ENCODE peak calls at places on chromosomes 1 and 21, in nine cellular contexts. One of them, this sample, is unnamed.

GRCh38 chr1:31633117-31633516 is 11.6 kb downstream of the PEF1 start:
- DNase-seq in uterus: no peak
- DNase-seq in body of pancreas: peak; percentile 59
- DNase-seq in HCT116: no peak
- DNase-seq in cardiac muscle cell: peak; percentile 18
- DNase-seq in heart right ventricle: no peak
- DNase-seq in GM23338: peak; percentile 80
- DNase-seq in hepatocyte: peak; percentile 27
- DNase-seq in prostate gland: no peak
- DNase-seq in this sample: no peak

GRCh38 chr1:203306970-203307541 is 1.7 kb downstream of the BTG2 start:
- DNase-seq in uterus: no peak
- DNase-seq in body of pancreas: peak; percentile 64
- DNase-seq in HCT116: no peak
- DNase-seq in hepatocyte: peak; percentile 36
- DNase-seq in heart right ventricle: no peak
- DNase-seq in prostate gland: no peak
- DNase-seq in GM23338: no peak
- DNase-seq in cardiac muscle cell: no peak
- DNase-seq in this sample: no peak

GRCh38 chr1:224828691-224829090 is 100.8 kb upstream of the DNAH14 start:
- DNase-seq in prostate gland: no peak
- DNase-seq in body of pancreas: no peak
- DNase-seq in GM23338: no peak
- DNase-seq in HCT116: no peak
- DNase-seq in hepatocyte: no peak
- DNase-seq in uterus: no peak
- DNase-seq in heart right ventricle: no peak
- DNase-seq in cardiac muscle cell: no peak
- DNase-seq in this sample: no peak

GRCh38 chr1:219385786-219386427 is 212.2 kb downstream of the LYPLAL1 start:
- DNase-seq in hepatocyte: peak; percentile 66
- DNase-seq in prostate gland: peak; percentile 47
- DNase-seq in cardiac muscle cell: peak; percentile 76
- DNase-seq in uterus: peak; percentile 21
- DNase-seq in body of pancreas: peak; percentile 72
- DNase-seq in heart right ventricle: peak; percentile 48
- DNase-seq in HCT116: peak; percentile 41
- DNase-seq in GM23338: peak; percentile 85
- DNase-seq in this sample: peak; percentile 67

GRCh38 chr1:186152227-186152944 is 222.7 kb downstream of the TPR start:
- DNase-seq in HCT116: peak; percentile 54
- DNase-seq in body of pancreas: no peak
- DNase-seq in GM23338: no peak
- DNase-seq in cardiac muscle cell: peak; percentile 66
- DNase-seq in heart right ventricle: no peak
- DNase-seq in prostate gland: peak; percentile 27
- DNase-seq in uterus: no peak
- DNase-seq in hepatocyte: peak; percentile 55
- DNase-seq in this sample: no peak

GRCh38 chr1:201501144-201501543 is 5.8 kb downstream of the CSRP1 start:
- DNase-seq in heart right ventricle: no peak
- DNase-seq in GM23338: no peak
- DNase-seq in body of pancreas: no peak
- DNase-seq in HCT116: no peak
- DNase-seq in hepatocyte: no peak
- DNase-seq in uterus: peak; percentile 78
- DNase-seq in cardiac muscle cell: peak; percentile 57
- DNase-seq in prostate gland: no peak
- DNase-seq in this sample: no peak

GRCh38 chr1:227453962-227454361 is 109.4 kb upstream of the ZNF678 start:
- DNase-seq in hepatocyte: no peak
- DNase-seq in prostate gland: no peak
- DNase-seq in body of pancreas: no peak
- DNase-seq in cardiac muscle cell: no peak
- DNase-seq in uterus: no peak
- DNase-seq in heart right ventricle: no peak
- DNase-seq in GM23338: no peak
- DNase-seq in HCT116: no peak
- DNase-seq in this sample: no peak

GRCh38 chr1:238552271-238552670 is 661.5 kb upstream of the ZP4 start:
- DNase-seq in heart right ventricle: no peak
- DNase-seq in hepatocyte: no peak
- DNase-seq in prostate gland: no peak
- DNase-seq in GM23338: no peak
- DNase-seq in body of pancreas: no peak
- DNase-seq in cardiac muscle cell: peak; percentile 8
- DNase-seq in uterus: no peak
- DNase-seq in HCT116: no peak
- DNase-seq in this sample: no peak

GRCh38 chr21:46443910-46444309 is 14.8 kb upstream of the DIP2A start:
- DNase-seq in prostate gland: no peak
- DNase-seq in heart right ventricle: peak; percentile 54
- DNase-seq in uterus: no peak
- DNase-seq in HCT116: no peak
- DNase-seq in hepatocyte: no peak
- DNase-seq in cardiac muscle cell: no peak
- DNase-seq in GM23338: no peak
- DNase-seq in body of pancreas: no peak
- DNase-seq in this sample: no peak

GRCh38 chr1:22210636-22211035 is 67.7 kb upstream of the WNT4 start:
- DNase-seq in HCT116: no peak
- DNase-seq in heart right ventricle: no peak
- DNase-seq in prostate gland: no peak
- DNase-seq in uterus: no peak
- DNase-seq in hepatocyte: no peak
- DNase-seq in body of pancreas: no peak
- DNase-seq in cardiac muscle cell: no peak
- DNase-seq in GM23338: no peak
- DNase-seq in this sample: no peak

GRCh38 chr1:247357062-247357780 is 25.6 kb upstream of the ZNF496 start:
- DNase-seq in uterus: peak; percentile 52
- DNase-seq in prostate gland: no peak
- DNase-seq in cardiac muscle cell: peak; percentile 86
- DNase-seq in GM23338: peak; percentile 37
- DNase-seq in hepatocyte: peak; percentile 64
- DNase-seq in body of pancreas: no peak
- DNase-seq in HCT116: no peak
- DNase-seq in heart right ventricle: peak; percentile 43
- DNase-seq in this sample: no peak

GRCh38 chr1:111988743-111989453 is 570 bp downstream of the KCND3 start:
- DNase-seq in uterus: no peak
- DNase-seq in body of pancreas: peak; percentile 48
- DNase-seq in cardiac muscle cell: no peak
- DNase-seq in hepatocyte: peak; percentile 38
- DNase-seq in heart right ventricle: no peak
- DNase-seq in prostate gland: peak; percentile 28
- DNase-seq in GM23338: peak; percentile 66
- DNase-seq in HCT116: no peak
- DNase-seq in this sample: no peak

GRCh38 chr1:230268371-230269170 is 157.6 kb downstream of the PGBD5 start:
- DNase-seq in uterus: no peak
- DNase-seq in heart right ventricle: peak; percentile 57
- DNase-seq in prostate gland: peak; percentile 17
- DNase-seq in HCT116: peak; percentile 6
- DNase-seq in GM23338: peak; percentile 85
- DNase-seq in body of pancreas: peak; percentile 60
- DNase-seq in hepatocyte: peak; percentile 79
- DNase-seq in cardiac muscle cell: peak; percentile 86
- DNase-seq in this sample: no peak

GRCh38 chr1:12491691-12492090 is 126.3 kb downstream of the DHRS3 start:
- DNase-seq in cardiac muscle cell: no peak
- DNase-seq in uterus: no peak
- DNase-seq in HCT116: no peak
- DNase-seq in body of pancreas: no peak
- DNase-seq in GM23338: no peak
- DNase-seq in hepatocyte: no peak
- DNase-seq in prostate gland: no peak
- DNase-seq in heart right ventricle: no peak
- DNase-seq in this sample: no peak

GRCh38 chr1:32798191-32798590 is 19.0 kb downstream of the YARS1 start:
- DNase-seq in hepatocyte: no peak
- DNase-seq in prostate gland: no peak
- DNase-seq in heart right ventricle: no peak
- DNase-seq in body of pancreas: no peak
- DNase-seq in cardiac muscle cell: no peak
- DNase-seq in uterus: no peak
- DNase-seq in HCT116: no peak
- DNase-seq in GM23338: no peak
- DNase-seq in this sample: no peak

GRCh38 chr1:32798679-32799416 is 18.3 kb downstream of the YARS1 start:
- DNase-seq in prostate gland: no peak
- DNase-seq in hepatocyte: no peak
- DNase-seq in GM23338: no peak
- DNase-seq in uterus: no peak
- DNase-seq in cardiac muscle cell: no peak
- DNase-seq in body of pancreas: no peak
- DNase-seq in heart right ventricle: no peak
- DNase-seq in HCT116: no peak
- DNase-seq in this sample: no peak

GRCh38 chr1:32797456-32797855 is 19.7 kb downstream of the YARS1 start:
- DNase-seq in body of pancreas: no peak
- DNase-seq in heart right ventricle: no peak
- DNase-seq in hepatocyte: no peak
- DNase-seq in HCT116: no peak
- DNase-seq in cardiac muscle cell: no peak
- DNase-seq in prostate gland: no peak
- DNase-seq in uterus: no peak
- DNase-seq in GM23338: no peak
- DNase-seq in this sample: no peak

GRCh38 chr1:32806315-32806714 is 10.8 kb downstream of the YARS1 start:
- DNase-seq in heart right ventricle: no peak
- DNase-seq in HCT116: no peak
- DNase-seq in uterus: no peak
- DNase-seq in GM23338: no peak
- DNase-seq in prostate gland: no peak
- DNase-seq in hepatocyte: no peak
- DNase-seq in cardiac muscle cell: no peak
- DNase-seq in body of pancreas: no peak
- DNase-seq in this sample: no peak

GRCh38 chr1:32801096-32801713 is 16.0 kb downstream of the YARS1 start:
- DNase-seq in cardiac muscle cell: no peak
- DNase-seq in HCT116: no peak
- DNase-seq in prostate gland: no peak
- DNase-seq in GM23338: no peak
- DNase-seq in uterus: no peak
- DNase-seq in hepatocyte: no peak
- DNase-seq in heart right ventricle: no peak
- DNase-seq in body of pancreas: no peak
- DNase-seq in this sample: no peak
- H3K4me1 ChIP-seq in cardiac muscle cell: no peaks in the 10 kb centered on the region
- H3K4me1 ChIP-seq in HCT116: no peaks in the 10 kb centered on the region
- H3K4me1 ChIP-seq in prostate gland: no peaks in the 10 kb centered on the region
- H3K4me1 ChIP-seq in GM23338: no peaks in the 10 kb centered on the region
- H3K4me1 ChIP-seq in uterus: no peaks in the 10 kb centered on the region
- H3K4me1 ChIP-seq in hepatocyte: no peaks in the 10 kb centered on the region
- H3K4me1 ChIP-seq in heart right ventricle: peaks cover 19% of the 10 kb centered on the region
- H3K4me1 ChIP-seq in body of pancreas: no peaks in the 10 kb centered on the region
- H3K4me1 ChIP-seq in this sample: no peaks in the 10 kb centered on the region

DNA sequence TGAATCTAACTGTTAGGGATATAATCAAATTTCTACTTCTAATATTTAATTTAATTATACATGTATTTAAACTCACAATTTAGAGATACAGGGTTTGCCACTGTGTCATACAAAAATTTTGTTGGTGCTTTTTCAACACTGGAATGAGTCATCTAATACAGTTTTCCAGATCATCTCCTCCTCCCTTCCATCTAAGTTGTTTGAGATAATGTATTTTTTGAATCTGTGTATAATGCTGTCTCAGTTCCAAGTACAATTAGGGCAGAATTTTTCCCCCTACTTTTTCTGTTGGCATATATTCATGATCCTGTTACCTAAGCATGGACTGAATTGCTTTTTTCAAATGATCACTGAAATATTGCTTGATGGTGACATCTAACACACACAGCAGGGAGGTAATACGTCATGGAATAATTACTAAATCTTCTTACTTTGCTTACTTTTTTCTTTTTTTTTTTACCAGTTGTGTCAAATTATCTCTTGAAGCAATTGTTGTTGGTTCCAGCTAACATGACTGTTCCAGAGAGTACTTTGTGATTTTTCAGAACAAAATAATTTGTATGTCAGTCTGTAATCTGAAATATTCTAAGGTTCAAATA is 146.0 kb downstream of the MAGI3 start:
- DNase-seq in GM23338: no peak
- DNase-seq in prostate gland: no peak
- DNase-seq in heart right ventricle: no peak
- DNase-seq in cardiac muscle cell: peak; percentile 45
- DNase-seq in hepatocyte: no peak
- DNase-seq in uterus: no peak
- DNase-seq in body of pancreas: no peak
- DNase-seq in HCT116: no peak
- DNase-seq in this sample: no peak
- H3K4me1 ChIP-seq in GM23338: no peaks in the 10 kb centered on the region
- H3K4me1 ChIP-seq in prostate gland: no peaks in the 10 kb centered on the region
- H3K4me1 ChIP-seq in heart right ventricle: no peaks in the 10 kb centered on the region
- H3K4me1 ChIP-seq in cardiac muscle cell: no peaks in the 10 kb centered on the region
- H3K4me1 ChIP-seq in hepatocyte: peaks cover 4% of the 10 kb centered on the region
- H3K4me1 ChIP-seq in uterus: no peaks in the 10 kb centered on the region
- H3K4me1 ChIP-seq in body of pancreas: peaks cover 26% of the 10 kb centered on the region
- H3K4me1 ChIP-seq in HCT116: peaks cover 2% of the 10 kb centered on the region
- H3K4me1 ChIP-seq in this sample: no peaks in the 10 kb centered on the region

DNA sequence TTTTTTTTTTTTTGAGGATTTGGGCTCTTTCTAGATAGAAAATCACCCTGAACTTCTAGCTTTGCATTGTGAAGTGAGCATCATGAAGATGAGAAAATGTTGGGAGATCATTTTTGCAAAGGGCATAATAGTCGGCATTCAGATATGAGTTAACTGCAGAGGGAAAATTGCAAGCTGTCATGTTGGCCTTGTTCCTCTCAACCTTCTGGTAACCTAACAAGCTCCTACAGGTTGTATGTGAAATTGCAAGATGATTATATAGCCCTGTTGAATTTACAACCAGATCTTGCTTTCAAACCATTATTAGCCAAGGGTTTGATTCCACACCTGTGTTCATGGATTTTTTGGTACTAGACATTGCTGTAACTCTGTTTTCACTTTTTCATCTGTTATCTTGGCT is 2.2 kb downstream of the ELOA start:
- DNase-seq in heart right ventricle: no peak
- DNase-seq in body of pancreas: peak; percentile 83
- DNase-seq in hepatocyte: peak; percentile 40
- DNase-seq in HCT116: peak; percentile 24
- DNase-seq in uterus: no peak
- DNase-seq in prostate gland: no peak
- DNase-seq in cardiac muscle cell: peak; percentile 56
- DNase-seq in GM23338: peak; percentile 41
- DNase-seq in this sample: no peak
- H3K4me1 ChIP-seq in heart right ventricle: peaks cover 45% of the 10 kb centered on the region
- H3K4me1 ChIP-seq in body of pancreas: peaks cover 50% of the 10 kb centered on the region
- H3K4me1 ChIP-seq in hepatocyte: peaks cover 16% of the 10 kb centered on the region
- H3K4me1 ChIP-seq in HCT116: peaks cover 8% of the 10 kb centered on the region
- H3K4me1 ChIP-seq in uterus: peaks cover 7% of the 10 kb centered on the region
- H3K4me1 ChIP-seq in prostate gland: peaks cover 7% of the 10 kb centered on the region
- H3K4me1 ChIP-seq in cardiac muscle cell: peaks cover 13% of the 10 kb centered on the region
- H3K4me1 ChIP-seq in GM23338: peaks cover 16% of the 10 kb centered on the region
- H3K4me1 ChIP-seq in this sample: no peaks in the 10 kb centered on the region

DNA sequence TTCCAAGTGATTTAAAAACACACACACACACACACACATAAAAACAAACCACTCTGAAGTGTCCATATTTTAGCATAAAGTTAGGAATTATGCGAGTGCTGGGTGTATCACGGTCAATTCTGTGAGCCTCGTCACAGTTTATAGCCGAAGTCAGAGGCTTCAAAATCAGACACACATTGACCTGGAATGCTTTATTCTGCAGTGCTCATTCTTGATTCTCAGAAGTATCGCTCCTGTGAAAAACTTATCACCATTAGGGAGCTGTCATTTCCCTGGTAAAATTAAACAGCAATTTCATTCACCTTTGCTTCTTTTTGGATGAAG is 8.7 kb upstream of the IRF2BP2 start:
- DNase-seq in GM23338: no peak
- DNase-seq in uterus: no peak
- DNase-seq in HCT116: no peak
- DNase-seq in body of pancreas: no peak
- DNase-seq in hepatocyte: no peak
- DNase-seq in cardiac muscle cell: no peak
- DNase-seq in heart right ventricle: no peak
- DNase-seq in prostate gland: no peak
- DNase-seq in this sample: no peak
- H3K4me1 ChIP-seq in GM23338: peaks cover 29% of the 10 kb centered on the region
- H3K4me1 ChIP-seq in uterus: no peaks in the 10 kb centered on the region
- H3K4me1 ChIP-seq in HCT116: peaks cover 13% of the 10 kb centered on the region
- H3K4me1 ChIP-seq in body of pancreas: peaks cover 94% of the 10 kb centered on the region
- H3K4me1 ChIP-seq in hepatocyte: peaks cover 86% of the 10 kb centered on the region
- H3K4me1 ChIP-seq in cardiac muscle cell: peaks cover 30% of the 10 kb centered on the region
- H3K4me1 ChIP-seq in heart right ventricle: peaks cover 70% of the 10 kb centered on the region
- H3K4me1 ChIP-seq in prostate gland: no peaks in the 10 kb centered on the region
- H3K4me1 ChIP-seq in this sample: peaks cover 3% of the 10 kb centered on the region

This sample was measured in iPS DF 6.9.